ENCODE peak calls at places on chromosomes 12 and 14, in ten cellular contexts. H is kidney glomerular epithelial cell; X is astrocyte; M is NCI-H774; V is activated T-helper 1 cell treated with Interleukin-2 at 50 U/mL for 16 hours; G is dorsolateral prefrontal cortex; K is CD4-positive, alpha-beta T cell; S is activated CD4-positive, alpha-beta T cell treated with anti-CD3 and anti-CD28 coated beads, Interleukin-2, amount 10 ng/mL, durations not matched to agents 7 days and 5 days; T is NCI-H526 treated with DMSO at 0.1 percent for 48 hours; P is GM04504. N is an unnamed sample.
A peak's percentile ranks its signal among the peaks of the same experiment; 100 is the strongest.

GRCh38 chr14:37122288-37122687 is 50.1 kb downstream of the SLC25A21 start:
- DNase-seq in H (peak; percentile 77), X (peak; percentile 95), M (no peak), V (no peak), G (no peak), K (no peak), S (no peak), T (no peak), P (no peak), N (no peak)

GRCh38 chr12:39378346-39378745 is 64.6 kb downstream of the KIF21A start:
- DNase-seq in H (no peak), X (no peak), M (no peak), V (no peak), G (no peak), K (no peak), S (no peak), T (no peak), P (no peak), N (no peak)

GRCh38 chr12:68844318-68844745 is 36.4 kb downstream of the MDM2 start:
- DNase-seq in H (no peak), X (no peak), M (no peak), V (no peak), G (no peak), K (no peak), S (no peak), T (no peak), P (no peak), N (no peak)

GRCh38 chr12:131102991-131103609 is 149.4 kb downstream of the ADGRD1 start:
- DNase-seq in H (no peak), X (no peak), M (no peak), V (no peak), G (peak; percentile 31), K (no peak), S (no peak), T (no peak), P (no peak), N (no peak)

GRCh38 chr12:115569694-115570093 is 707.8 kb downstream of the MED13L start:
- DNase-seq in H (no peak), X (peak; percentile 22), M (peak; percentile 6), V (no peak), G (no peak), K (no peak), S (no peak), T (no peak), P (no peak), N (peak; percentile 18)

GRCh38 chr12:47870175-47870781 is 34.5 kb downstream of the VDR start:
- DNase-seq in H (no peak), X (no peak), M (no peak), V (no peak), G (no peak), K (no peak), S (no peak), T (no peak), P (peak; percentile 38), N (no peak)

GRCh38 chr12:38399711-38400205 is 83.2 kb downstream of the ALG10B start:
- DNase-seq in H (no peak), X (no peak), M (no peak), V (no peak), G (no peak), K (no peak), S (no peak), T (peak; percentile 10), P (no peak), N (no peak)

GRCh38 chr12:127083028-127083949 is 1183.7 kb upstream of the TMEM132C start:
- DNase-seq in H (peak; percentile 85), X (peak; percentile 79), M (peak; percentile 90), V (no peak), G (no peak), K (no peak), S (peak; percentile 51), T (peak; percentile 81), P (peak; percentile 47), N (no peak)

GRCh38 chr14:60217713-60218112 is 31.3 kb upstream of the PPM1A start:
- DNase-seq in H (no peak), X (no peak), M (no peak), V (no peak), G (no peak), K (no peak), S (no peak), T (no peak), P (no peak), N (no peak)

GRCh38 chr12:49332891-49333371 is 4.1 kb downstream of the C1QL4 start:
- DNase-seq in H (no peak), X (no peak), M (no peak), V (no peak), G (no peak), K (no peak), S (no peak), T (no peak), P (no peak), N (no peak)

GRCh38 chr14:93184391-93185332 is at the start of the genes LYSET and MOAP1:
- DNase-seq in H (peak; percentile 51), X (peak; percentile 73), M (peak; percentile 84), V (peak; percentile 89), G (peak; percentile 81), K (peak; percentile 89), S (peak; percentile 91), T (peak; percentile 59), P (peak; percentile 50), N (peak; percentile 39)

GRCh38 chr12:50365709-50366406 is 30.6 kb downstream of the FAM186A start:
- DNase-seq in H (no peak), X (no peak), M (no peak), V (no peak), G (no peak), K (no peak), S (no peak), T (no peak), P (no peak), N (no peak)

GRCh38 chr12:66144796-66145754 is 14.5 kb upstream of the LLPH start:
- DNase-seq in H (peak; percentile 76), X (peak; percentile 31), M (peak; percentile 37), V (no peak), G (no peak), K (no peak), S (peak; percentile 12), T (peak; percentile 1), P (no peak), N (no peak)

GRCh38 chr14:68547305-68548193 is 245.3 kb downstream of the ZFP36L1 start:
- DNase-seq in H (peak; percentile 67), X (peak; percentile 89), M (no peak), V (no peak), G (no peak), K (no peak), S (no peak), T (no peak), P (peak; percentile 92), N (no peak)

GRCh38 chr12:102833687-102834435 is 83.2 kb downstream of the PAH start:
- DNase-seq in H (peak; percentile 21), X (no peak), M (no peak), V (no peak), G (no peak), K (no peak), S (no peak), T (no peak), P (no peak), N (no peak)

GRCh38 chr14:103868242-103868897 is 21.0 kb upstream of the PPP1R13B start:
- DNase-seq in H (no peak), X (no peak), M (no peak), V (no peak), G (no peak), K (no peak), S (no peak), T (no peak), P (no peak), N (no peak)

GRCh38 chr12:74624206-74624605 is 86.6 kb downstream of the ATXN7L3B start:
- DNase-seq in H (no peak), X (no peak), M (peak; percentile 89), V (no peak), G (no peak), K (no peak), S (no peak), T (no peak), P (no peak), N (no peak)

GRCh38 chr14:71523630-71524320 is 408.5 kb upstream of the RGS6 start:
- DNase-seq in H (no peak), X (no peak), M (no peak), V (no peak), G (no peak), K (no peak), S (no peak), T (no peak), P (no peak), N (no peak)

GRCh38 chr14:55430024-55430690 is 10.3 kb downstream of the TBPL2 start:
- DNase-seq in H (peak; percentile 63), X (peak; percentile 65), M (no peak), V (no peak), G (no peak), K (peak; percentile 33), S (peak; percentile 77), T (peak; percentile 47), P (peak; percentile 49), N (no peak)

GRCh38 chr12:76866726-76867125 is 12.1 kb downstream of the CSRP2 start:
- DNase-seq in H (peak; percentile 9), X (peak; percentile 80), M (no peak), V (no peak), G (no peak), K (no peak), S (no peak), T (peak; percentile 35), P (peak; percentile 69), N (no peak)

GRCh38 chr14:68393178-68393763 is 399.6 kb downstream of the ZFP36L1 start:
- DNase-seq in H (no peak), X (no peak), M (no peak), V (no peak), G (no peak), K (no peak), S (no peak), T (no peak), P (no peak), N (no peak)

GRCh38 chr14:35385042-35385839 is 19.3 kb downstream of the NFKBIA start:
- DNase-seq in H (peak; percentile 90), X (peak; percentile 91), M (peak; percentile 54), V (no peak), G (peak; percentile 82), K (no peak), S (no peak), T (no peak), P (peak; percentile 94), N (peak; percentile 79)

GRCh38 chr14:58215191-58215914 is 15.4 kb downstream of the ACTR10 start:
- DNase-seq in H (no peak), X (no peak), M (no peak), V (no peak), G (no peak), K (no peak), S (no peak), T (no peak), P (no peak), N (no peak)

GRCh38 chr14:94036328-94037167 is 10.4 kb downstream of the OTUB2 start:
- DNase-seq in H (peak; percentile 70), X (peak; percentile 15), M (peak; percentile 18), V (peak; percentile 54), G (no peak), K (peak; percentile 72), S (peak; percentile 85), T (peak; percentile 47), P (peak; percentile 61), N (peak; percentile 18)

GRCh38 chr14:37559386-37559785 is 35.7 kb downstream of the FOXA1 start:
- DNase-seq in H (no peak), X (peak; percentile 64), M (no peak), V (no peak), G (no peak), K (no peak), S (no peak), T (no peak), P (no peak), N (no peak)

GRCh38 chr14:35669782-35670181 is 135.8 kb downstream of the INSM2 start:
- DNase-seq in H (peak; percentile 38), X (peak; percentile 46), M (no peak), V (no peak), G (no peak), K (no peak), S (no peak), T (peak; percentile 81), P (no peak), N (no peak)

GRCh38 chr14:73283592-73284379 is 46.5 kb downstream of the PAPLN start:
- DNase-seq in H (peak; percentile 79), X (peak; percentile 18), M (no peak), V (no peak), G (no peak), K (no peak), S (no peak), T (peak; percentile 60), P (no peak), N (no peak)

GRCh38 chr14:34462132-34462893 is at the start of gene SPTSSA:
- DNase-seq in H (peak; percentile 68), X (peak; percentile 78), M (peak; percentile 93), V (peak; percentile 82), G (peak; percentile 88), K (peak; percentile 79), S (peak; percentile 91), T (peak; percentile 84), P (peak; percentile 81), N (peak; percentile 86)

N was measured in amygdala.